ENCODE peak calls at places on chromosomes 6 and 20, in ten cellular contexts. P is MV-4-11; L is NCI-H460; R is OCI-LY7; F is activated naive CD8-positive, alpha-beta T cell treated with anti-CD3 and anti-CD28 coated beads, Interleukin-2, amount 50 U/mL, for 24 hours; H is nephron progenitor cell; Y is mucosa of descending colon; S is activated CD8-positive, alpha-beta memory T cell treated with anti-CD3 and anti-CD28 coated beads, Interleukin-2, amount 10 ng/mL, durations not matched to agents 7 days and 5 days; D is AG09309; A is CD4-positive, alpha-beta memory T cell. X is an unnamed sample.

GRCh38 chr6:118892248-118893094 is 1.5 kb upstream of the ASF1A start:
- DNase-seq in P (no peak), L (no peak), R (peak; percentile 45), F (no peak), H (no peak), Y (no peak), S (no peak), D (no peak), A (no peak), X (no peak)

GRCh38 chr20:49395183-49395582 is 87.3 kb downstream of the KCNB1 start:
- DNase-seq in P (no peak), L (no peak), R (no peak), F (no peak), H (no peak), Y (peak; percentile 24), S (no peak), D (no peak), A (no peak), X (no peak)

GRCh38 chr6:123913858-123914257 is 110.2 kb downstream of the NKAIN2 start:
- DNase-seq in P (no peak), L (no peak), R (no peak), F (no peak), H (no peak), Y (no peak), S (no peak), D (no peak), A (no peak), X (no peak)

GRCh38 chr6:93424303-93425064 is 5.1 kb upstream of the EPHA7 start:
- DNase-seq in P (no peak), L (no peak), R (peak; percentile 1), F (no peak), H (peak; percentile 3), Y (no peak), S (no peak), D (no peak), A (no peak), X (peak; percentile 37)

GRCh38 chr20:3431109-3431508 is 23.6 kb upstream of the DNAAF9 start:
- DNase-seq in P (peak; percentile 63), L (no peak), R (no peak), F (no peak), H (no peak), Y (no peak), S (no peak), D (no peak), A (no peak), X (no peak)

GRCh38 chr20:63406011-63406410 is 44.9 kb upstream of the CHRNA4 start:
- DNase-seq in P (no peak), L (no peak), R (no peak), F (no peak), H (no peak), Y (no peak), S (no peak), D (no peak), A (no peak), X (no peak)

GRCh38 chr20:47775039-47775438 is 10.2 kb downstream of the SULF2 start:
- DNase-seq in P (no peak), L (no peak), R (no peak), F (no peak), H (no peak), Y (no peak), S (no peak), D (no peak), A (no peak), X (no peak)

GRCh38 chr20:47265984-47266383 is 90.5 kb downstream of the ZMYND8 start:
- DNase-seq in P (no peak), L (no peak), R (no peak), F (no peak), H (no peak), Y (no peak), S (no peak), D (no peak), A (no peak), X (peak; percentile 16)

GRCh38 chr6:139846538-139847321 is 472.3 kb upstream of the CITED2 start:
- DNase-seq in P (peak; percentile 47), L (no peak), R (no peak), F (no peak), H (peak; percentile 16), Y (peak; percentile 65), S (no peak), D (no peak), A (no peak), X (peak; percentile 54)

GRCh38 chr6:46115634-46116033 is 14.2 kb upstream of the ENPP4 start:
- DNase-seq in P (no peak), L (no peak), R (no peak), F (no peak), H (no peak), Y (no peak), S (no peak), D (no peak), A (no peak), X (no peak)

X was measured in NCI-H69.